ENCODE peak calls at places on chromosomes 6 and 20, in six cellular contexts. B is SK-N-SH, T is GM23248, H is OCI-LY7, C is HCT116, G is GM23338. O is an unnamed sample.

GRCh38 chr20:48066256-48066655 is 281.0 kb upstream of the SULF2 start:
- DNase-seq in B (no peak), T (peak; percentile 26), H (no peak), C (no peak), G (no peak), O (no peak)

GRCh38 chr6:38114976-38115632 is 295.6 kb downstream of the ZFAND3 start:
- DNase-seq in B (no peak), T (no peak), H (no peak), C (no peak), G (no peak), O (no peak)

GRCh38 chr6:83183082-83183828 is 9.8 kb downstream of the PGM3 start:
- DNase-seq in B (no peak), T (peak; percentile 95), H (no peak), C (no peak), G (no peak), O (peak; percentile 65)

GRCh38 chr20:33506576-33506975 is 16.7 kb downstream of the CBFA2T2 start:
- DNase-seq in B (no peak), T (no peak), H (no peak), C (no peak), G (no peak), O (no peak)

GRCh38 chr6:40425192-40425919 is 161.8 kb downstream of the LRFN2 start:
- DNase-seq in B (peak; percentile 80), T (peak; percentile 7), H (no peak), C (no peak), G (no peak), O (peak; percentile 29)

GRCh38 chr6:89433637-89434499 is 916 bp downstream of the ANKRD6 start:
- DNase-seq in B (no peak), T (peak; percentile 20), H (peak; percentile 44), C (no peak), G (peak; percentile 66), O (peak; percentile 56)

GRCh38 chr20:25859649-25860530 is 163.2 kb upstream of the ZNF337 start:
- DNase-seq in B (peak; percentile 77), T (peak; percentile 82), H (no peak), C (no peak), G (peak; percentile 54), O (peak; percentile 78)

GRCh38 chr6:22071655-22072054 is 225.2 kb downstream of the PRL start:
- DNase-seq in B (peak; percentile 47), T (peak; percentile 37), H (no peak), C (no peak), G (peak; percentile 59), O (peak; percentile 48)

GRCh38 chr6:113980937-113981554 is 10.1 kb upstream of the HDAC2 start:
- DNase-seq in B (peak; percentile 67), T (peak; percentile 36), H (peak; percentile 35), C (no peak), G (peak; percentile 85), O (peak; percentile 54)

GRCh38 chr6:80433010-80433665 is 326.7 kb downstream of the BCKDHB start:
- DNase-seq in B (no peak), T (no peak), H (no peak), C (no peak), G (peak; percentile 69), O (no peak)

DNA sequence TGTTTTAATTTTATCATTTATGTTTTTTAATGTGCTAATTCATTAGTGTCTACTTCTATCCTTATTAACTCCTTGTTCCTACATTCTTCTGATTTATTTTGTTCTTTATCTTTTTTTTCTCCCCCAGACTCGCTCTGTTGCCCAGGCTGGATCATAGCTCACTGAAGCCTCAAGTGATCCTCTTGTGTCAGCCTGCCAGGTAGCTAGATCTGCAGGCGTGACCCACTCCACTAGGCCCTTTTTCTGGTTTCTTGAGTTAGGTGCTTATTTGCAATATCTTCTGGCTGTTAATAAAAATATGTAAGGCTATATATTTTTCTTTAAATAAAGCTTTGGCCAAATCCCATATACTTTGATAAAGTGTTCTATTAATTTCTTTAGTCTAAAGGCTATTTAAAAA is 2.8 kb downstream of the TAF11 start:
- DNase-seq in B (no peak), T (no peak), H (no peak), C (no peak), G (no peak), O (no peak)
- TF ChIP-seq EZH2phosphoT487 in B (no peak), T (no peak), H (no peak), C (no peak), G (no peak), O (no peak)

GRCh38 chr6:108650325-108650724 is 89.6 kb downstream of the FOXO3 start:
- DNase-seq in B (no peak), T (no peak), H (no peak), C (no peak), G (no peak), O (no peak)
- TF ChIP-seq EZH2phosphoT487 in B (no peak), T (no peak), H (no peak), C (no peak), G (no peak), O (no peak)

DNA sequence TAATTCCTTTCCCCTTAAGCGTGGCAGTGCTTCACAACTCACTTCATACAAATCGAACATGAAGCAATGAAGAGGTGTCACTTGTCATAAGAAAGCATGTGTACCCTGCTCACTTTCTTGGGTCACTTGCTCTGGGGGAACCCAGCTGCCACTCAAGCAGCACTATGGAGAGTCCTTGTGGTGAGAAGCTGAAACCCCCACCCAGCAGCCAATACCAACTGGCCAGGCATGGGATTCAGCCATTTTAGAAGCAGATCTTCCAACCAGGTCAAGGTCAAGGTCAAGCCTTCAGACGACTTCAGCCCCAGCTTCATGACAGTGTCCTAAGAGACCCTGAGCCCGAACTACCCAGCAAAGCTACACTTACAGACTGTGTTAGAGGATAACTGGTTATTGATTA is 62.8 kb downstream of the PSMB1 start:
- DNase-seq in B (no peak), T (no peak), H (no peak), C (no peak), G (no peak), O (no peak)
- TF ChIP-seq EZH2phosphoT487 in B (no peak), T (no peak), H (no peak), C (no peak), G (no peak), O (no peak)

DNA sequence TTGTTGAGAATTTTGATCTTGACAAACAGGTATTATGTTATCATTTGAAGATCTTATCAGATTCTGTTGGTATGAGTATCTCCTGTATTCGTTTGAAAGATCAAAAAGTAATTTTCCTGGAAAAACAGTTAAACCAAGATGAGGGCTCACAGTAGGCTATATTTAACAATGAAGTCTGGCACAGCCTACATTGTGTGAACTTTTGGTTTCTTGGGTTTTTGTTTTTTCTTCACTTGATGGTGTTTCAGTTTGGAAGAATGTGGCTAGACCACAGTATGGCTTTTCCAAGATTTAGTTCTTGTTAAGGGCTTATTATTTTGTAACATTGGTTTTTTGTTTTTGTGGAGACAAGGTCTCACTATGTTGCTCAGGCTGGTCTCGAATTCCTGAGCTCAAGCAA is 306.4 kb downstream of the CDKAL1 start:
- DNase-seq in B (no peak), T (peak; percentile 58), H (no peak), C (no peak), G (no peak), O (no peak)
- TF ChIP-seq EZH2phosphoT487 in B (no peak), T (no peak), H (no peak), C (no peak), G (no peak), O (no peak)

DNA sequence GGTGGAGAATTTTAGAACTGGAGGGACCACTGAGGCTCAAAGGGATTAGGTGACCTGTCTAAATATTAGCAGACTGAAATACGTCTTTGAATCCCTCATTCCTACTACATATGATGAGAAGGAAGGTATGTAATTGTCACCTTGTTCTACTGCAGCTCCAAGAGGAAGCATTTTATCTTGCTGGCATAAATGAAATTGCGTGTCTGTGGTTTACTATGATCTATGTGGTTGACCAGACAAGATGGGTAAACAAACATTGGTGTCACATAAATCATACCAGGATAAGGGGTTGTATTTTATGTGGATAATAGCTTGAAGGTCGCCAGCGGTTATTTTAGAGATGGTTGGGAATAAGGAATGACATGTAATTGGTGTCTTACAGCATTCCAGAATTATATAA is 78.2 kb downstream of the LAMA4 start:
- DNase-seq in B (no peak), T (no peak), H (no peak), C (no peak), G (no peak), O (no peak)
- TF ChIP-seq EZH2phosphoT487 in B (no peak), T (no peak), H (no peak), C (no peak), G (no peak), O (no peak)

GRCh38 chr20:34541264-34541901 is 17.1 kb upstream of the MAP1LC3A start:
- DNase-seq in B (no peak), T (no peak), H (no peak), C (no peak), G (no peak), O (no peak)

GRCh38 chr20:34539756-34540155 is 18.8 kb upstream of the MAP1LC3A start:
- DNase-seq in B (no peak), T (no peak), H (no peak), C (no peak), G (no peak), O (no peak)

GRCh38 chr20:34542439-34542838 is 16.1 kb upstream of the MAP1LC3A start:
- DNase-seq in B (no peak), T (no peak), H (no peak), C (no peak), G (no peak), O (no peak)

GRCh38 chr20:34541917-34542316 is 16.6 kb upstream of the MAP1LC3A start:
- DNase-seq in B (no peak), T (no peak), H (no peak), C (no peak), G (no peak), O (no peak)

GRCh38 chr20:34540596-34541263 is 17.8 kb upstream of the MAP1LC3A start:
- DNase-seq in B (no peak), T (no peak), H (no peak), C (no peak), G (no peak), O (no peak)
- TF ChIP-seq EZH2phosphoT487 in B (no peak), T (no peak), H (no peak), C (no peak), G (no peak), O (no peak)

O was measured in hepatocyte.